ENCODE peak calls at places on chromosome 1, in ten cellular contexts. One of them, this sample, is unnamed.

GRCh38 chr1:181793826-181794225 is 267.7 kb downstream of the ZNF648 start:
- DNase-seq in fibroblast of the aortic adventitia: no peak
- DNase-seq in GM23338: no peak
- DNase-seq in cardiac muscle cell: no peak
- DNase-seq in A549: no peak
- DNase-seq in pancreas: no peak
- DNase-seq in neural crest cell: no peak
- DNase-seq in GM12865: no peak
- DNase-seq in uterus: no peak
- DNase-seq in spleen: no peak
- DNase-seq in this sample: no peak

GRCh38 chr1:195867638-195868037 is 740.6 kb downstream of the KCNT2 start:
- DNase-seq in fibroblast of the aortic adventitia: no peak
- DNase-seq in GM23338: no peak
- DNase-seq in cardiac muscle cell: no peak
- DNase-seq in A549: no peak
- DNase-seq in pancreas: no peak
- DNase-seq in neural crest cell: no peak
- DNase-seq in GM12865: no peak
- DNase-seq in uterus: no peak
- DNase-seq in spleen: no peak
- DNase-seq in this sample: no peak

GRCh38 chr1:203031467-203031866 is 5.2 kb downstream of the PPFIA4 start:
- DNase-seq in fibroblast of the aortic adventitia: no peak
- DNase-seq in GM23338: no peak
- DNase-seq in cardiac muscle cell: no peak
- DNase-seq in A549: no peak
- DNase-seq in pancreas: no peak
- DNase-seq in neural crest cell: no peak
- DNase-seq in GM12865: no peak
- DNase-seq in uterus: no peak
- DNase-seq in spleen: no peak
- DNase-seq in this sample: no peak

GRCh38 chr1:174040387-174040786 is 18.2 kb upstream of the RC3H1 start:
- DNase-seq in fibroblast of the aortic adventitia: peak; percentile 73
- DNase-seq in GM23338: no peak
- DNase-seq in cardiac muscle cell: peak; percentile 64
- DNase-seq in A549: peak; percentile 63
- DNase-seq in pancreas: no peak
- DNase-seq in neural crest cell: no peak
- DNase-seq in GM12865: no peak
- DNase-seq in uterus: no peak
- DNase-seq in spleen: no peak
- DNase-seq in this sample: no peak

GRCh38 chr1:42219627-42220026 is 55.1 kb upstream of the GUCA2A start:
- DNase-seq in fibroblast of the aortic adventitia: no peak
- DNase-seq in GM23338: no peak
- DNase-seq in cardiac muscle cell: no peak
- DNase-seq in A549: no peak
- DNase-seq in pancreas: no peak
- DNase-seq in neural crest cell: no peak
- DNase-seq in GM12865: no peak
- DNase-seq in uterus: no peak
- DNase-seq in spleen: no peak
- DNase-seq in this sample: no peak

GRCh38 chr1:220690140-220691038 is at the start of gene C1orf115:
- DNase-seq in fibroblast of the aortic adventitia: peak; percentile 16
- DNase-seq in GM23338: peak; percentile 85
- DNase-seq in cardiac muscle cell: peak; percentile 62
- DNase-seq in A549: peak; percentile 78
- DNase-seq in pancreas: peak; percentile 77
- DNase-seq in neural crest cell: peak; percentile 78
- DNase-seq in GM12865: peak; percentile 76
- DNase-seq in uterus: peak; percentile 47
- DNase-seq in spleen: peak; percentile 92
- DNase-seq in this sample: peak; percentile 42

GRCh38 chr1:19925342-19926070 is 2.1 kb upstream of the PLA2G2E start:
- DNase-seq in fibroblast of the aortic adventitia: no peak
- DNase-seq in GM23338: no peak
- DNase-seq in cardiac muscle cell: no peak
- DNase-seq in A549: no peak
- DNase-seq in pancreas: no peak
- DNase-seq in neural crest cell: no peak
- DNase-seq in GM12865: no peak
- DNase-seq in uterus: no peak
- DNase-seq in spleen: no peak
- DNase-seq in this sample: no peak

GRCh38 chr1:232557661-232558260 is 72.2 kb downstream of the SIPA1L2 start:
- DNase-seq in fibroblast of the aortic adventitia: no peak
- DNase-seq in GM23338: no peak
- DNase-seq in cardiac muscle cell: no peak
- DNase-seq in A549: no peak
- DNase-seq in pancreas: no peak
- DNase-seq in neural crest cell: no peak
- DNase-seq in GM12865: no peak
- DNase-seq in uterus: no peak
- DNase-seq in spleen: no peak
- DNase-seq in this sample: no peak

GRCh38 chr1:43492816-43493215 is 37.9 kb upstream of the PTPRF start:
- DNase-seq in fibroblast of the aortic adventitia: peak; percentile 36
- DNase-seq in GM23338: no peak
- DNase-seq in cardiac muscle cell: peak; percentile 51
- DNase-seq in A549: no peak
- DNase-seq in pancreas: no peak
- DNase-seq in neural crest cell: no peak
- DNase-seq in GM12865: no peak
- DNase-seq in uterus: no peak
- DNase-seq in spleen: no peak
- DNase-seq in this sample: no peak

GRCh38 chr1:66571789-66572188 is 37.8 kb downstream of the SGIP1 start:
- DNase-seq in fibroblast of the aortic adventitia: no peak
- DNase-seq in GM23338: no peak
- DNase-seq in cardiac muscle cell: no peak
- DNase-seq in A549: no peak
- DNase-seq in pancreas: no peak
- DNase-seq in neural crest cell: no peak
- DNase-seq in GM12865: no peak
- DNase-seq in uterus: no peak
- DNase-seq in spleen: no peak
- DNase-seq in this sample: no peak

GRCh38 chr1:231315887-231316286 is 21.8 kb downstream of the EXOC8 start:
- DNase-seq in fibroblast of the aortic adventitia: peak; percentile 30
- DNase-seq in GM23338: peak; percentile 86
- DNase-seq in cardiac muscle cell: peak; percentile 65
- DNase-seq in A549: peak; percentile 58
- DNase-seq in pancreas: peak; percentile 13
- DNase-seq in neural crest cell: no peak
- DNase-seq in GM12865: peak; percentile 61
- DNase-seq in uterus: no peak
- DNase-seq in spleen: peak; percentile 81
- DNase-seq in this sample: no peak
- TF ChIP-seq CTCF in fibroblast of the aortic adventitia: peak; percentile 56
- TF ChIP-seq CTCF in GM23338: peak; percentile 89
- TF ChIP-seq CTCF in cardiac muscle cell: peak; percentile 74
- TF ChIP-seq CTCF in A549: peak; percentile 61
- TF ChIP-seq CTCF in pancreas: peak; percentile 11
- TF ChIP-seq CTCF in neural crest cell: peak; percentile 48
- TF ChIP-seq CTCF in GM12865: peak; percentile 76
- TF ChIP-seq CTCF in uterus: peak; percentile 10
- TF ChIP-seq CTCF in spleen: no peak
- TF ChIP-seq CTCF in this sample: no peak

GRCh38 chr1:155308493-155309422 is at the start of gene FDPS:
- DNase-seq in fibroblast of the aortic adventitia: peak; percentile 99
- DNase-seq in GM23338: peak; percentile 99
- DNase-seq in cardiac muscle cell: peak; percentile 99
- DNase-seq in A549: peak; percentile 99
- DNase-seq in pancreas: peak; percentile 99
- DNase-seq in neural crest cell: peak; percentile 88
- DNase-seq in GM12865: peak; percentile 100
- DNase-seq in uterus: peak; percentile 99
- DNase-seq in spleen: peak; percentile 99
- DNase-seq in this sample: peak; percentile 91
- TF ChIP-seq CTCF in fibroblast of the aortic adventitia: no peak
- TF ChIP-seq CTCF in GM23338: no peak
- TF ChIP-seq CTCF in cardiac muscle cell: no peak
- TF ChIP-seq CTCF in A549: no peak
- TF ChIP-seq CTCF in pancreas: no peak
- TF ChIP-seq CTCF in neural crest cell: no peak
- TF ChIP-seq CTCF in GM12865: no peak
- TF ChIP-seq CTCF in uterus: peak; percentile 30
- TF ChIP-seq CTCF in spleen: no peak
- TF ChIP-seq CTCF in this sample: no peak

GRCh38 chr1:46247433-46248121 is at the start of gene RAD54L:
- DNase-seq in fibroblast of the aortic adventitia: peak; percentile 99
- DNase-seq in GM23338: peak; percentile 100
- DNase-seq in cardiac muscle cell: peak; percentile 99
- DNase-seq in A549: peak; percentile 98
- DNase-seq in pancreas: peak; percentile 98
- DNase-seq in neural crest cell: peak; percentile 94
- DNase-seq in GM12865: peak; percentile 100
- DNase-seq in uterus: peak; percentile 99
- DNase-seq in spleen: peak; percentile 98
- DNase-seq in this sample: peak; percentile 93

GRCh38 chr1:46242918-46243317 is 4.6 kb upstream of the RAD54L start:
- DNase-seq in fibroblast of the aortic adventitia: no peak
- DNase-seq in GM23338: no peak
- DNase-seq in cardiac muscle cell: no peak
- DNase-seq in A549: no peak
- DNase-seq in pancreas: no peak
- DNase-seq in neural crest cell: no peak
- DNase-seq in GM12865: no peak
- DNase-seq in uterus: no peak
- DNase-seq in spleen: no peak
- DNase-seq in this sample: no peak

GRCh38 chr1:46248122-46248920 is 758 bp downstream of the RAD54L start:
- DNase-seq in fibroblast of the aortic adventitia: no peak
- DNase-seq in GM23338: peak; percentile 85
- DNase-seq in cardiac muscle cell: no peak
- DNase-seq in A549: peak; percentile 30
- DNase-seq in pancreas: peak; percentile 22
- DNase-seq in neural crest cell: peak; percentile 24
- DNase-seq in GM12865: peak; percentile 70
- DNase-seq in uterus: peak; percentile 40
- DNase-seq in spleen: peak; percentile 78
- DNase-seq in this sample: no peak

GRCh38 chr1:46244656-46245371 is 2.7 kb upstream of the RAD54L start:
- DNase-seq in fibroblast of the aortic adventitia: peak; percentile 27
- DNase-seq in GM23338: peak; percentile 58
- DNase-seq in cardiac muscle cell: peak; percentile 39
- DNase-seq in A549: peak; percentile 17
- DNase-seq in pancreas: no peak
- DNase-seq in neural crest cell: no peak
- DNase-seq in GM12865: peak; percentile 49
- DNase-seq in uterus: no peak
- DNase-seq in spleen: no peak
- DNase-seq in this sample: no peak

GRCh38 chr1:46246548-46247432 is 773 bp upstream of the RAD54L start:
- DNase-seq in fibroblast of the aortic adventitia: peak; percentile 42
- DNase-seq in GM23338: peak; percentile 97
- DNase-seq in cardiac muscle cell: peak; percentile 69
- DNase-seq in A549: no peak
- DNase-seq in pancreas: no peak
- DNase-seq in neural crest cell: no peak
- DNase-seq in GM12865: peak; percentile 70
- DNase-seq in uterus: no peak
- DNase-seq in spleen: peak; percentile 90
- DNase-seq in this sample: peak; percentile 31
- TF ChIP-seq CTCF in fibroblast of the aortic adventitia: no peak
- TF ChIP-seq CTCF in GM23338: no peak
- TF ChIP-seq CTCF in cardiac muscle cell: no peak
- TF ChIP-seq CTCF in A549: no peak
- TF ChIP-seq CTCF in pancreas: no peak
- TF ChIP-seq CTCF in neural crest cell: no peak
- TF ChIP-seq CTCF in GM12865: no peak
- TF ChIP-seq CTCF in uterus: no peak
- TF ChIP-seq CTCF in spleen: no peak
- TF ChIP-seq CTCF in this sample: no peak

GRCh38 chr1:31976401-31976800 is 37.3 kb upstream of the KHDRBS1 start:
- DNase-seq in fibroblast of the aortic adventitia: no peak
- DNase-seq in GM23338: no peak
- DNase-seq in cardiac muscle cell: no peak
- DNase-seq in A549: no peak
- DNase-seq in pancreas: no peak
- DNase-seq in neural crest cell: no peak
- DNase-seq in GM12865: no peak
- DNase-seq in uterus: no peak
- DNase-seq in spleen: no peak
- DNase-seq in this sample: no peak

GRCh38 chr1:31980835-31981782 is 32.6 kb upstream of the KHDRBS1 start:
- DNase-seq in fibroblast of the aortic adventitia: no peak
- DNase-seq in GM23338: no peak
- DNase-seq in cardiac muscle cell: no peak
- DNase-seq in A549: no peak
- DNase-seq in pancreas: no peak
- DNase-seq in neural crest cell: no peak
- DNase-seq in GM12865: peak; percentile 83
- DNase-seq in uterus: no peak
- DNase-seq in spleen: peak; percentile 20
- DNase-seq in this sample: no peak

GRCh38 chr1:31981976-31982375 is 31.7 kb upstream of the KHDRBS1 start:
- DNase-seq in fibroblast of the aortic adventitia: no peak
- DNase-seq in GM23338: no peak
- DNase-seq in cardiac muscle cell: no peak
- DNase-seq in A549: no peak
- DNase-seq in pancreas: no peak
- DNase-seq in neural crest cell: no peak
- DNase-seq in GM12865: peak; percentile 34
- DNase-seq in uterus: no peak
- DNase-seq in spleen: no peak
- DNase-seq in this sample: no peak

GRCh38 chr1:31978853-31979400 is 34.7 kb upstream of the KHDRBS1 start:
- DNase-seq in fibroblast of the aortic adventitia: no peak
- DNase-seq in GM23338: peak; percentile 43
- DNase-seq in cardiac muscle cell: peak; percentile 19
- DNase-seq in A549: no peak
- DNase-seq in pancreas: no peak
- DNase-seq in neural crest cell: no peak
- DNase-seq in GM12865: no peak
- DNase-seq in uterus: no peak
- DNase-seq in spleen: peak; percentile 32
- DNase-seq in this sample: no peak

DNA sequence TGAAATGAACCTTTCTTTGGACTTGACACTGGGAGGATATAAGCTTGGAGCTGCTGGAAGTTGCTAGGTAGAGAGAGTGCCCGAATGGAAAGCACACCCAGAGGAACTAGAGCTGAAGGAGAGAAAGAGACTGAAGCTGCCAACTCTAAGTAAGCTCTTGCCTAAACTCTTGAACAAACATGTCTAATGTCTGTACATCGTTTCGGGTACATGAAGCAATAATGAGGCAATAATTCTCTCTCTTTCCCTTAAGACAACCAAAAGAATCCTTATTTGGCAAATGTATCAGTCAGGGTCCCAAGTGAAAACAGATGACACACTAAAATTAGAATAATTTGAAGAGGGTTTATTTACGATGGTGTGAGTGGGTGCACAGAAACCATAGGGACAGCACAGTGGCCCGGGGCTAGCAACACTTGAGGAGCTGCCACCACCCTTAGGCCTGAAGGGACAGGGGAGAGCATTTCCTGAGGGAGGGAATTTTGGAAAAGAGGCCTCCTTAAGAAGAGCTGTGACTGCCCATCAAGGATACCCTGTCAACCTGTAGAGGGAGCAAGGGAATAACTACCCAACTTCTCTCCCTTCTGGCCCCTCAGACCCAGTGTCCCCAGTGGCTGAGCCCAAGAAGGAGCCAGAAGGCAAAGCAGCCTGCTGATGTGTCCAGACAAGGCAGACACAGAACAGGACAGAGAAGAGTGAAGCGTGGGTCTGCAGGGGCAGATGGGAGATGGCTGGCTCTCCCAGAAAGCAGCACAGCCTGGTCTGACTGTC is 36.1 kb upstream of the KHDRBS1 start:
- DNase-seq in fibroblast of the aortic adventitia: peak; percentile 85
- DNase-seq in GM23338: peak; percentile 93
- DNase-seq in cardiac muscle cell: peak; percentile 79
- DNase-seq in A549: peak; percentile 65
- DNase-seq in pancreas: no peak
- DNase-seq in neural crest cell: no peak
- DNase-seq in GM12865: peak; percentile 50
- DNase-seq in uterus: no peak
- DNase-seq in spleen: peak; percentile 38
- DNase-seq in this sample: no peak
- TF ChIP-seq CTCF in fibroblast of the aortic adventitia: peak; percentile 57
- TF ChIP-seq CTCF in GM23338: peak; percentile 80
- TF ChIP-seq CTCF in cardiac muscle cell: peak; percentile 49
- TF ChIP-seq CTCF in A549: no peak
- TF ChIP-seq CTCF in pancreas: no peak
- TF ChIP-seq CTCF in neural crest cell: peak; percentile 32
- TF ChIP-seq CTCF in GM12865: no peak
- TF ChIP-seq CTCF in uterus: peak; percentile 9
- TF ChIP-seq CTCF in spleen: no peak
- TF ChIP-seq CTCF in this sample: no peak